ENCODE peak calls at places on chromosomes 1 and 21, in nine cellular contexts. E is heart left ventricle, B is thyroid gland, U is adrenal gland, N is uterus, R is stomach, Z is transverse colon, X is Peyer's patch, M is IMR-90. H is an unnamed sample. For H3K4me1, the result is how much of the 10 kb centered on the place peaks cover.

GRCh38 chr21:45856940-45857339 is 124.6 kb upstream of the COL6A1 start:
- DNase-seq in E (no peak), B (no peak), U (no peak), N (no peak), R (no peak), Z (no peak), X (no peak), M (no peak), H (no peak)

GRCh38 chr1:171740987-171741871 is 636 bp downstream of the VAMP4 start:
- DNase-seq in E (peak), B (peak), U (peak), N (peak), R (peak), Z (peak), X (peak), M (peak), H (peak)

GRCh38 chr1:39214998-39215873 is 10.7 kb downstream of the MACF1 start:
- DNase-seq in E (peak), B (no peak), U (no peak), N (no peak), R (no peak), Z (peak), X (peak), M (no peak), H (peak)

GRCh38 chr1:246680696-246681127 is 43.5 kb upstream of the SCCPDH start:
- DNase-seq in E (no peak), B (no peak), U (no peak), N (no peak), R (no peak), Z (no peak), X (no peak), M (peak), H (no peak)

GRCh38 chr1:180131510-180131909 is 23.2 kb upstream of the QSOX1 start:
- DNase-seq in E (no peak), B (no peak), U (peak), N (no peak), R (no peak), Z (no peak), X (no peak), M (peak), H (no peak)

GRCh38 chr21:29350246-29350779 is 51.6 kb downstream of the BACH1 start:
- DNase-seq in E (no peak), B (no peak), U (no peak), N (no peak), R (no peak), Z (no peak), X (no peak), M (peak), H (no peak)

GRCh38 chr21:41778974-41779600 is 12.2 kb upstream of the RIPK4 start:
- DNase-seq in E (no peak), B (no peak), U (no peak), N (no peak), R (peak), Z (peak), X (no peak), M (no peak), H (no peak)

GRCh38 chr1:208722592-208722991 is 478.4 kb upstream of the PLXNA2 start:
- DNase-seq in E (no peak), B (no peak), U (no peak), N (no peak), R (no peak), Z (no peak), X (no peak), M (no peak), H (no peak)

GRCh38 chr1:109425902-109426277 is 358 bp downstream of the PSMA5 start:
- DNase-seq in E (no peak), B (no peak), U (peak), N (no peak), R (peak), Z (peak), X (peak), M (peak), H (no peak)

GRCh38 chr1:223337174-223337869 is 26.7 kb downstream of the SUSD4 start:
- DNase-seq in E (no peak), B (no peak), U (no peak), N (no peak), R (no peak), Z (no peak), X (no peak), M (no peak), H (no peak)

GRCh38 chr1:9652379-9653194 is 1.1 kb downstream of the PIK3CD start:
- DNase-seq in E (peak), B (no peak), U (no peak), N (no peak), R (peak), Z (peak), X (peak), M (peak), H (no peak)

GRCh38 chr1:204465469-204466415 is 28.9 kb downstream of the PIK3C2B start:
- DNase-seq in E (peak), B (no peak), U (no peak), N (no peak), R (no peak), Z (no peak), X (peak), M (no peak), H (no peak)

GRCh38 chr1:156115514-156116374 is 1.2 kb downstream of the LMNA start:
- DNase-seq in E (peak), B (peak), U (peak), N (peak), R (peak), Z (peak), X (no peak), M (peak), H (no peak)

GRCh38 chr1:22563671-22564612 is 653 bp downstream of the EPHA8 start:
- DNase-seq in E (no peak), B (no peak), U (no peak), N (no peak), R (no peak), Z (no peak), X (no peak), M (no peak), H (no peak)

GRCh38 chr1:154913242-154913641 is 23.3 kb downstream of the PMVK start:
- DNase-seq in E (no peak), B (no peak), U (no peak), N (no peak), R (no peak), Z (no peak), X (no peak), M (no peak), H (no peak)

GRCh38 chr21:41695513-41695912 is 71.3 kb downstream of the RIPK4 start:
- DNase-seq in E (no peak), B (no peak), U (no peak), N (no peak), R (no peak), Z (no peak), X (no peak), M (no peak), H (no peak)

GRCh38 chr1:110087812-110088738 is 17.6 kb upstream of the ALX3 start:
- DNase-seq in E (peak), B (peak), U (peak), N (peak), R (peak), Z (peak), X (peak), M (peak), H (no peak)

GRCh38 chr1:197400522-197400902 is 132.5 kb downstream of the CRB1 start:
- DNase-seq in E (no peak), B (no peak), U (no peak), N (no peak), R (no peak), Z (no peak), X (no peak), M (no peak), H (no peak)

GRCh38 chr21:30072496-30072895 is 94.1 kb downstream of the CLDN17 start:
- DNase-seq in E (no peak), B (no peak), U (no peak), N (no peak), R (peak), Z (peak), X (no peak), M (no peak), H (no peak)

GRCh38 chr21:14582934-14583628 is 37.0 kb upstream of the SAMSN1 start:
- DNase-seq in E (no peak), B (no peak), U (no peak), N (no peak), R (no peak), Z (no peak), X (no peak), M (no peak), H (no peak)

GRCh38 chr1:159737238-159737637 is 22.8 kb upstream of the CRP start:
- DNase-seq in E (no peak), B (no peak), U (no peak), N (no peak), R (no peak), Z (no peak), X (no peak), M (no peak), H (no peak)

GRCh38 chr1:17768651-17769241 is 13.6 kb downstream of the ACTL8 start:
- DNase-seq in E (no peak), B (peak), U (no peak), N (peak), R (no peak), Z (peak), X (no peak), M (peak), H (no peak)

GRCh38 chr1:25562101-25562927 is 18.9 kb downstream of the LDLRAP1 start:
- DNase-seq in E (no peak), B (peak), U (no peak), N (no peak), R (peak), Z (peak), X (peak), M (no peak), H (peak)

GRCh38 chr1:38451541-38451993 is 405.0 kb upstream of the POU3F1 start:
- DNase-seq in E (no peak), B (no peak), U (peak), N (no peak), R (no peak), Z (no peak), X (no peak), M (peak), H (no peak)

GRCh38 chr1:62746086-62746808 is 37.7 kb upstream of the ATG4C start:
- DNase-seq in E (no peak), B (no peak), U (no peak), N (no peak), R (no peak), Z (no peak), X (no peak), M (peak), H (no peak)

GRCh38 chr1:12056331-12056841 is 6.7 kb upstream of the TNFRSF8 start:
- DNase-seq in E (no peak), B (no peak), U (no peak), N (no peak), R (no peak), Z (no peak), X (no peak), M (peak), H (no peak)

GRCh38 chr1:178864326-178864725 is 6.6 kb downstream of the ANGPTL1 start:
- DNase-seq in E (no peak), B (no peak), U (no peak), N (no peak), R (no peak), Z (no peak), X (no peak), M (peak), H (no peak)

GRCh38 chr1:88891318-88892145 is at the start of gene GTF2B:
- DNase-seq in E (peak), B (peak), U (peak), N (peak), R (peak), Z (peak), X (peak), M (peak), H (peak)

GRCh38 chr1:237138551-237138950 is 96.6 kb downstream of the RYR2 start:
- DNase-seq in E (no peak), B (no peak), U (no peak), N (no peak), R (no peak), Z (no peak), X (no peak), M (no peak), H (no peak)

GRCh38 chr1:117794073-117794472 is 135.3 kb downstream of the GDAP2 start:
- DNase-seq in E (peak), B (no peak), U (no peak), N (no peak), R (no peak), Z (no peak), X (no peak), M (peak), H (no peak)

GRCh38 chr1:67367370-67368345 is 60.0 kb downstream of the IL12RB2 start:
- DNase-seq in E (peak), B (peak), U (peak), N (peak), R (peak), Z (peak), X (peak), M (peak), H (no peak)

GRCh38 chr1:37410080-37410479 is 64.3 kb upstream of the ZC3H12A start:
- DNase-seq in E (no peak), B (no peak), U (no peak), N (no peak), R (no peak), Z (no peak), X (no peak), M (no peak), H (no peak)

GRCh38 chr1:37420461-37420860 is 53.9 kb upstream of the ZC3H12A start:
- DNase-seq in E (no peak), B (no peak), U (no peak), N (no peak), R (no peak), Z (no peak), X (no peak), M (no peak), H (no peak)

GRCh38 chr1:37410815-37411214 is 63.6 kb upstream of the ZC3H12A start:
- DNase-seq in E (no peak), B (no peak), U (no peak), N (no peak), R (no peak), Z (no peak), X (no peak), M (peak), H (no peak)

DNA sequence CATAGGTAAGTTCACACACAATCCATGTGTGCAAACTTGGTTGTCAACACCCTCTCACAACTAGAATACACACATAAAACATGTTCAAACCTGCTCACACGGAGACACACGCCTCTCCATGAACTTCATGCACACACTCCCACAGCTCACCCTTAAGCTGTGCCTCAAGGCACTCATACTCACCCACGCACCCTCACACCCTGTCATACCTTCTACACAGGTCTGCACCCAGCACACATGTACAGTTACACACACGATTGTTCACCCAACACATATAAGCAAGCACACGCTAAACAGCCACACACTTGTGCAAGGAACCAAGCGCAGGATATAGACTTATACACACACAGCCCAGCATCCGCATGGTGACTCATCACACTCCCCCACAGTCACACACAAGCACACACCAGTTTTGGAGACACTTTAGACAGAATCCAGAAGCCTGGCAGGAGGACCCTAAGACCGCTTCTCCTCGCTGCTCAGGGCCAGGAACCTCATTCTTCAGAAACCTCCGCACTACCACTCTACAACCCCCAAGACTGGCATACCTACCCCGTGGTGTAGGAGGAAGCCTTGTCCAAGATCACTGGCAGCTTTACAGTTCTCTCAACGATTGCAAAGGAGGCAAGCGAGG is 58.7 kb upstream of the ZC3H12A start:
- DNase-seq in E (no peak), B (no peak), U (no peak), N (no peak), R (no peak), Z (no peak), X (no peak), M (no peak), H (no peak)
- H3K4me3 ChIP-seq in E (no peak), B (no peak), U (no peak), N (no peak), R (no peak), Z (no peak), X (no peak), M (no peak), H (no peak)

GRCh38 chr1:85471558-85471957 is 6.6 kb upstream of the DDAH1 start:
- DNase-seq in E (no peak), B (no peak), U (no peak), N (no peak), R (no peak), Z (no peak), X (no peak), M (no peak), H (no peak)
- H3K4me1 ChIP-seq in E (under half), B (under half), U (under half), N (under half), R (under half), Z (under half), X (under half), M (under half), H (under half)

GRCh38 chr1:58815069-58815679 is 31.3 kb upstream of the JUN start:
- DNase-seq in E (peak), B (peak), U (peak), N (peak), R (peak), Z (peak), X (peak), M (peak), H (peak)
- TF ChIP-seq POLR2A in E (no peak), B (peak), U (peak), N (peak), R (no peak), Z (peak), X (peak), M (no peak), H (no peak)

GRCh38 chr1:240134596-240134995 is 42.9 kb downstream of the FMN2 start:
- DNase-seq in E (no peak), B (no peak), U (no peak), N (no peak), R (no peak), Z (no peak), X (no peak), M (peak), H (no peak)
- H3K4me3 ChIP-seq in E (no peak), B (no peak), U (no peak), N (no peak), R (no peak), Z (no peak), X (no peak), M (no peak), H (no peak)

DNA sequence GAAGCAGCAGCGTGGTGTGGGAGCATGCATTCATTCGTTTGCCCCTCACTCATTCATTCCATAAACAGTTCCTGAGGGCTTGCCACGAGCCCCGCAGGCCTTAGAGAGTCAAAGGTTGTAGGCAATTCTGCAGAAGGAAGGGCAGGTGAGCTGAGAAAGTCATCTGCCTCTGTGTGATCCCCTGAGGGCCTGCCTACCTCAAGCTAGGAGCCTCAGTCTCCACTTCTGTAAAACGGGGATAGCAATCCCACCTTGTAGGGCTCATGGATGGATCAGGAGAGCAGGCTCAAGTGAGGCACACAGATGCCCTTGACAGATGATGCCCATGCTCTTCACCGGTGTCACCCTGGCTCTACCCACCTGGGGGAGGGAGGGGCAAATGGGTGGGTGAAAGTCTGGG is 26.6 kb upstream of the ALDH4A1 start:
- DNase-seq in E (no peak), B (no peak), U (no peak), N (no peak), R (no peak), Z (no peak), X (no peak), M (no peak), H (no peak)
- H3K4me1 ChIP-seq in E (under half), B (half or more), U (under half), N (under half), R (half or more), Z (under half), X (under half), M (under half), H (half or more)

GRCh38 chr1:219459321-219460105 is 153.4 kb downstream of the ZC3H11B start:
- DNase-seq in E (no peak), B (no peak), U (no peak), N (no peak), R (no peak), Z (no peak), X (no peak), M (no peak), H (no peak)

GRCh38 chr1:219465247-219466093 is 147.4 kb downstream of the ZC3H11B start:
- DNase-seq in E (no peak), B (no peak), U (no peak), N (no peak), R (no peak), Z (no peak), X (no peak), M (peak), H (no peak)

GRCh38 chr1:219461891-219462528 is 150.9 kb downstream of the ZC3H11B start:
- DNase-seq in E (no peak), B (no peak), U (no peak), N (no peak), R (no peak), Z (no peak), X (no peak), M (no peak), H (no peak)

GRCh38 chr1:219463629-219464028 is 149.3 kb downstream of the ZC3H11B start:
- DNase-seq in E (no peak), B (no peak), U (no peak), N (no peak), R (no peak), Z (no peak), X (no peak), M (no peak), H (no peak)

DNA sequence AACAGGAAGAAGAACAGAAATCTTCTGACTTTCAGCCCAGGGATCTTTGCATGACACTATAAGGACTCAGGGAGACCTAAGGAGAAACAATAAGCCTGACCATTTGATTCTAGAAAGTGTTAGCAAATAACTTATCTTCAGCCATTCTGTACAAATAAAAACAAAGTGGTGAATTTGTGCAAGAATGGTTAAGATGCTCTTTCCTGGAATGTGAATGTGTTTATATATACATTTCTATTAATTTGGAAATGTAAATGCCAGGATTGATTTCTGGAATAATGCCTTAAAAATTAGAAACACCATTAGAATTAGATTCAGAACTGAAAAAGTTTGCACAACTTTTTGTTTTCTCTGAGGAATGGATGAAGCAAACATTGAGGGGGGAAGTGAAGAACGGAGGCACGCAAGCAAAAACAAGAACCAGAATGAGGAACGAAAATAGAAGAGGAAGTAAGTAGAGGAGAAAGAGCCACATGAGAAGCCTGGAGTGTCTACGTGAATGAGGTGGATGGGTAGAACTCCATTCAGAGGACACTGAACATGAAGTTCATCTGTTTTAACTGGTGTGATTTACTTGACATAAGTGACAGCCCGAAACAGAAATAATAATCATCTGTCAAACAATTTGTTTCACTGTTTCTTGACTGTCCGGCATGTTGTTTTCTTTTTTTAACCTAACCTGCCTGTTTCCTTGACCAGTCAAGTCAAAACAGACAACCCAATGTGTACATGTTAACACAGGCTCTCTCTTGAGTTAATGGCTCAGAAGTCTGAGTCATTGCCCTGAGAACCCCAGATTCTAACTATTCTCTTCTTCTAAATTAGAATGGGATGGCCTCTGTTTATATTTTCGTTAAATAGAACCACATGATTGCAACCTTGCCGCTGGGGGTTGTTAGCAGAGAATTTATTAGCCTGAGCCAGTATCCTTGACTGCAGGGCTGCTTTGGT is 152.1 kb downstream of the ZC3H11B start:
- DNase-seq in E (no peak), B (no peak), U (no peak), N (no peak), R (no peak), Z (no peak), X (no peak), M (peak), H (no peak)
- TF ChIP-seq POLR2A in E (no peak), B (no peak), U (no peak), N (no peak), R (no peak), Z (no peak), X (no peak), M (no peak), H (no peak)

GRCh38 chr1:15847893-15848142 is 311 bp downstream of the SPEN start:
- DNase-seq in E (no peak), B (no peak), U (no peak), N (no peak), R (no peak), Z (no peak), X (no peak), M (no peak), H (no peak)

GRCh38 chr1:15847100-15847892 is at the start of gene SPEN:
- DNase-seq in E (peak), B (peak), U (peak), N (peak), R (peak), Z (peak), X (peak), M (peak), H (peak)

GRCh38 chr1:15848143-15848928 is 829 bp downstream of the SPEN start:
- DNase-seq in E (peak), B (peak), U (no peak), N (peak), R (peak), Z (peak), X (peak), M (peak), H (peak)

GRCh38 chr1:15848929-15849774 is 1.6 kb downstream of the SPEN start:
- DNase-seq in E (peak), B (peak), U (peak), N (peak), R (peak), Z (peak), X (peak), M (peak), H (peak)

GRCh38 chr1:15843826-15844572 is 3.5 kb upstream of the SPEN start:
- DNase-seq in E (no peak), B (peak), U (no peak), N (no peak), R (no peak), Z (no peak), X (no peak), M (no peak), H (no peak)
- H3K4me3 ChIP-seq in E (no peak), B (no peak), U (no peak), N (no peak), R (no peak), Z (no peak), X (no peak), M (no peak), H (no peak)